ENCODE peak calls at places on chromosomes 5 and 9, in four cellular contexts. One of them, this sample, is unnamed.

GRCh38 chr5:156865427-156865826 is 15.3 kb downstream of the PPP1R2B start:
- DNase-seq in cardiac muscle cell: no peak
- DNase-seq in pancreas: no peak
- DNase-seq in fibroblast of villous mesenchyme: no peak
- DNase-seq in this sample: no peak

GRCh38 chr9:124216474-124217176 is 41.1 kb upstream of the NEK6 start:
- DNase-seq in cardiac muscle cell: no peak
- DNase-seq in pancreas: peak
- DNase-seq in fibroblast of villous mesenchyme: no peak
- DNase-seq in this sample: no peak

GRCh38 chr9:95075700-95076099 is 241.8 kb downstream of the FANCC start:
- DNase-seq in cardiac muscle cell: no peak
- DNase-seq in pancreas: no peak
- DNase-seq in fibroblast of villous mesenchyme: no peak
- DNase-seq in this sample: no peak

GRCh38 chr5:107515521-107515920 is 155.2 kb downstream of the EFNA5 start:
- DNase-seq in cardiac muscle cell: no peak
- DNase-seq in pancreas: no peak
- DNase-seq in fibroblast of villous mesenchyme: no peak
- DNase-seq in this sample: no peak

GRCh38 chr9:12554636-12555035 is 138.5 kb upstream of the TYRP1 start:
- DNase-seq in cardiac muscle cell: peak
- DNase-seq in pancreas: no peak
- DNase-seq in fibroblast of villous mesenchyme: peak
- DNase-seq in this sample: peak

GRCh38 chr9:69258551-69258950 is 66.5 kb upstream of the ENTREP1 start:
- DNase-seq in cardiac muscle cell: no peak
- DNase-seq in pancreas: no peak
- DNase-seq in fibroblast of villous mesenchyme: no peak
- DNase-seq in this sample: no peak

GRCh38 chr5:159732220-159732619 is 184.1 kb upstream of the ADRA1B start:
- DNase-seq in cardiac muscle cell: no peak
- DNase-seq in pancreas: no peak
- DNase-seq in fibroblast of villous mesenchyme: peak
- DNase-seq in this sample: no peak

GRCh38 chr9:34633851-34634550 is 3.6 kb downstream of the SIGMAR1 start:
- DNase-seq in cardiac muscle cell: peak
- DNase-seq in pancreas: peak
- DNase-seq in fibroblast of villous mesenchyme: peak
- DNase-seq in this sample: peak

GRCh38 chr9:114742947-114743346 is 61.0 kb upstream of the TEX48 start:
- DNase-seq in cardiac muscle cell: peak
- DNase-seq in pancreas: no peak
- DNase-seq in fibroblast of villous mesenchyme: peak
- DNase-seq in this sample: peak

GRCh38 chr9:122051401-122052346 is 41.4 kb downstream of the TTLL11 start:
- DNase-seq in cardiac muscle cell: peak
- DNase-seq in pancreas: no peak
- DNase-seq in fibroblast of villous mesenchyme: peak
- DNase-seq in this sample: no peak

GRCh38 chr5:158590936-158591863 is 508.5 kb downstream of the EBF1 start:
- DNase-seq in cardiac muscle cell: peak
- DNase-seq in pancreas: no peak
- DNase-seq in fibroblast of villous mesenchyme: peak
- DNase-seq in this sample: peak

GRCh38 chr9:6938447-6938846 is 180.7 kb downstream of the KDM4C start:
- DNase-seq in cardiac muscle cell: peak
- DNase-seq in pancreas: no peak
- DNase-seq in fibroblast of villous mesenchyme: peak
- DNase-seq in this sample: peak

GRCh38 chr5:180467028-180467427 is 27.2 kb upstream of the CNOT6 start:
- DNase-seq in cardiac muscle cell: peak
- DNase-seq in pancreas: peak
- DNase-seq in fibroblast of villous mesenchyme: peak
- DNase-seq in this sample: peak

GRCh38 chr5:68534131-68534940 is 318.8 kb downstream of the PIK3R1 start:
- DNase-seq in cardiac muscle cell: peak
- DNase-seq in pancreas: no peak
- DNase-seq in fibroblast of villous mesenchyme: no peak
- DNase-seq in this sample: peak

GRCh38 chr5:58044166-58044565 is 415.7 kb downstream of the PLK2 start:
- DNase-seq in cardiac muscle cell: no peak
- DNase-seq in pancreas: no peak
- DNase-seq in fibroblast of villous mesenchyme: no peak
- DNase-seq in this sample: no peak

GRCh38 chr5:63125862-63126261 is 547.2 kb downstream of the LRRC70 start:
- DNase-seq in cardiac muscle cell: peak
- DNase-seq in pancreas: no peak
- DNase-seq in fibroblast of villous mesenchyme: peak
- DNase-seq in this sample: peak

GRCh38 chr5:76809141-76809540 is 9.7 kb upstream of the F2RL1 start:
- DNase-seq in cardiac muscle cell: no peak
- DNase-seq in pancreas: no peak
- DNase-seq in fibroblast of villous mesenchyme: no peak
- DNase-seq in this sample: no peak

GRCh38 chr9:121876658-121877271 is 216.3 kb downstream of the TTLL11 start:
- DNase-seq in cardiac muscle cell: peak
- DNase-seq in pancreas: no peak
- DNase-seq in fibroblast of villous mesenchyme: peak
- DNase-seq in this sample: peak

GRCh38 chr5:159181152-159181551 is 28.2 kb downstream of the RNF145 start:
- DNase-seq in cardiac muscle cell: peak
- DNase-seq in pancreas: no peak
- DNase-seq in fibroblast of villous mesenchyme: peak
- DNase-seq in this sample: no peak

GRCh38 chr5:111394580-111394979 is 117.8 kb downstream of the STARD4 start:
- DNase-seq in cardiac muscle cell: peak
- DNase-seq in pancreas: no peak
- DNase-seq in fibroblast of villous mesenchyme: peak
- DNase-seq in this sample: peak

GRCh38 chr9:112382066-112382465 is 2.2 kb downstream of the HSDL2 start:
- DNase-seq in cardiac muscle cell: no peak
- DNase-seq in pancreas: no peak
- DNase-seq in fibroblast of villous mesenchyme: no peak
- DNase-seq in this sample: no peak

GRCh38 chr9:112387115-112387514 is 7.2 kb downstream of the HSDL2 start:
- DNase-seq in cardiac muscle cell: no peak
- DNase-seq in pancreas: no peak
- DNase-seq in fibroblast of villous mesenchyme: no peak
- DNase-seq in this sample: no peak

GRCh38 chr9:112384219-112384618 is 4.3 kb downstream of the HSDL2 start:
- DNase-seq in cardiac muscle cell: no peak
- DNase-seq in pancreas: no peak
- DNase-seq in fibroblast of villous mesenchyme: no peak
- DNase-seq in this sample: no peak

GRCh38 chr9:112382501-112383364 is 2.8 kb downstream of the HSDL2 start:
- DNase-seq in cardiac muscle cell: peak
- DNase-seq in pancreas: no peak
- DNase-seq in fibroblast of villous mesenchyme: peak
- DNase-seq in this sample: no peak

DNA sequence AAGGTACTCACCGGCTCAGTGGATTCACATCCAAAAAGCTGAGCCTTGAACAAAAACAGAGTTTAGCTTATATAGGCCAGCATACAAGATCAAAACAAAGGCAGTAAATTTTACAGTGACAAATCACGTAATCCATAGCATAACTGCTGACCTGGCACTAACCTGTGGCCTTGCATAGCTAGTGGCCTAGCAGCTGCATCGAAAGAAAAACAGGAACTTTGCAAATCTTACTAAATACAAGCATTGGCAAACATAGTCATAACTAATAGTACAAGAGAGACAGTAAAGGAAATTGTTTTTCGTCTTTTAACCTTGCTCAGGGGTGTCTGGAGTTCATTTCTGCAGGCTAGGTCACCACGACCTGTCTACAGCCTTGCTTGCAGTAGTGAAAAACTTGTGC is 4.8 kb downstream of the HSDL2 start:
- DNase-seq in cardiac muscle cell: no peak
- DNase-seq in pancreas: no peak
- DNase-seq in fibroblast of villous mesenchyme: no peak
- DNase-seq in this sample: no peak
- H3K4me3 ChIP-seq in cardiac muscle cell: no peak
- H3K4me3 ChIP-seq in pancreas: no peak
- H3K4me3 ChIP-seq in fibroblast of villous mesenchyme: no peak
- H3K4me3 ChIP-seq in this sample: no peak

DNA sequence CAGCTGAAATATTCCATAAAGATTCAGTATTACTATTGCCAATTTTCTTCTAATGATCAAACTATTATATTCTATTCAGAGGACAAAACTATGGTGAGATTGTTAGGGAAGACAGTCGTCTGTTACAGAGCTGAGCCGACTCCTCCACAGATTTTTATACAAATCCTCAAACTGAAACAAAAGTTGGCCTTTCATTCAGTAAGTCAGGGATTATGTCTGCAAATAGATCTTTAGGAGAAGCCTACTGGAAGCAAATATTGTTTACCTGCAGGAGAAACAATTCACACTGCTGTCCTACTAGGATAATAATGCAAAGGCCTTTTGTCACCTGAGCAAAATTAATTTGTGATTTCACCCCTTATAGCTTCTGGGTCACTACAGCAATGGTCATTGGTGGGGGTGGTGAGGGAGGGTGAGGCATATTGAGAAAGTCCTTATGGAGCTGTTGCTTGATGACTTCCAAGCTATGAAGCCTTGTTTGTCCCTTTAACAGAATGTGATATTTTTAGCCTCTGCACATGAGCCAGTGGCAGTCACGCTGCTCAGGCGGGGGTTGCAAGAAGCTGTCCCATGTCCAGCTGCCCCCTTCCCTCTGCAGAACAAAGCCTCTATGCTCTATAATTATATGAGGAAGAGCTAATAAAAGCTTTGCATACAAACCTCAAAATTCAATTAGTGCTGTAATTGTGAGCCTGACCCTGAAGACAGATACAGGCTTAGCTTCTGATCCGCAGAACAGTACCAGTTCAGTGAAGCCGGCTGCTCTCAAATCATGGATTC is 200.5 kb upstream of the KLF9 start:
- DNase-seq in cardiac muscle cell: no peak
- DNase-seq in pancreas: no peak
- DNase-seq in fibroblast of villous mesenchyme: no peak
- DNase-seq in this sample: no peak
- H3K4me3 ChIP-seq in cardiac muscle cell: no peak
- H3K4me3 ChIP-seq in pancreas: no peak
- H3K4me3 ChIP-seq in fibroblast of villous mesenchyme: no peak
- H3K4me3 ChIP-seq in this sample: no peak

DNA sequence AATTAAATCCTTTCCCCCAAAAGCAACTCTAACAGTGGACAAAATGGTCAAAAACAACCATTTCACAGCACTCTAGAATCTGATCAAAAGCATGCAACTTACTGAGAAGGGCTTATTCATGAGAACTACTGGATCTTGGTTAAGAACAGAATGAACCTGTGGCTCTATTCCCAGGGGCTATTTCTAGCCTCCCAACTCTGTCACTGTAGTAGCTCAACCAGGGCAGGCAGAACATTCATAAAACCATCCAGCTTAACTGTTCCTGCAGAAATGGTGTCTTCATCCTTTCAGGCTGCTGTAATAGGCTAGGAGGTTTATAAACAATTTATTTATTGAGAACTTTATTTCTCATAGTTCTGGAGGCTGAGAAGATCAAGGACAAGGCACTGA is 238.7 kb upstream of the FBXL7 start:
- DNase-seq in cardiac muscle cell: no peak
- DNase-seq in pancreas: no peak
- DNase-seq in fibroblast of villous mesenchyme: no peak
- DNase-seq in this sample: no peak
- H3K4me3 ChIP-seq in cardiac muscle cell: no peak
- H3K4me3 ChIP-seq in pancreas: no peak
- H3K4me3 ChIP-seq in fibroblast of villous mesenchyme: no peak
- H3K4me3 ChIP-seq in this sample: no peak

DNA sequence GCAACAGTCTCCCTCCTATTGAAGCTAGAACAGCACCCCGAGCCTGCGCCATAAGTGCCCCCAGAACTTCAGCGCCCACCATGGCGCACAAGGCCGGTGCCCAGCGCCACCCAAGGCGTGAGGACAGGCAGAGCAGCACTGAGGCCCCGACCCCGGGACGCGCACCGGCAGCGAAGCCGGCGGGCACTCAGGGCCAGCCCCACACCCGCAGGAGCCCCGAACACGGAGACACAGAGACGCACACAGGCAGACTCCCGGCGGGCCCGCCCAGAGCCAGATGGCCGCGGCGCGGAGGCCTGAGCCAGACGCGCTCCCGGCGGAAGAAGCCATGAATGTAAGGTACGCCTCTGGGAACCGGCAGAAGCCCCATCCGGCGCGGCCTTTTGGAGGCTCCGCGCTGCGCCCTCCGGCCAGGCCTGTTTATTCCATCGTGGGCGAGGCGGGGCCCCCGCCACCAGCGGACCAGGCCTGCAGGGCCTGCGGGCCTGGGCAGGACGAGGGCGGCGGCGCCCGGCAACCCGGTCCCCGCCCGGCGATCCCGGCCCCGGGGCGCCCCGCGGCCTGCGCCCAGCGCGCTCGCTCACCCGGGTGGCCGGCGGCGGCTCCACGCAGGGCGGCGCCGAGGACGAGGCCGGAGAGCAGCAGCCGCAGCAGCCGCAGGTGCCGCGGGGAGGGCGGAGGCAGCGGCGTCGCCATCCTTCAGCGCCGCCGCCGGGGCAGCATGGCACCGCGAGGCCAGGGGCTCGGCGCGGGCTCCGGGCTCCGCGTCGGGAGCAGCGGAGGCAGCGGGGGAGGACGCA is 483 bp downstream of the NPDC1 start:
- DNase-seq in cardiac muscle cell: peak
- DNase-seq in pancreas: no peak
- DNase-seq in fibroblast of villous mesenchyme: peak
- DNase-seq in this sample: peak
- H3K4me3 ChIP-seq in cardiac muscle cell: peak
- H3K4me3 ChIP-seq in pancreas: peak
- H3K4me3 ChIP-seq in fibroblast of villous mesenchyme: peak
- H3K4me3 ChIP-seq in this sample: peak

DNA sequence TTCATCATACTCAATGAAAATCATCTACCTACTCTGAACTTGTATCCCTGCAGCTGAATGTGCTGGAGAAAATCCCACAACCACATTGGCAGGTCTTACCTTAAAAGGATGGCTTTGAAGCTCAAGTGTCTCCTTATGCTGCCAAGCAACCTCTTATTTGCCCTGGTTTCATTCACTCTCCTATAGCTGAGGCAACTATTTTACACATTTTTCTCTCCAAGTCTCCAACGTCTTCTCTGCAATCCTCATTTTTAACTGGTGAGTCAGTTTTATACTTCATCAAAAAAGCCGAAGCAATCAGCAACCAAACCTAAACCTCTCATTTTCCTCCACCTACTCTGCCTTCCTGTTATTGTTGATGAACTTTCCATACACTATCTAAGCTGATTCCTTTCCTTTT is 49.8 kb downstream of the POU4F3 start:
- DNase-seq in cardiac muscle cell: peak
- DNase-seq in pancreas: no peak
- DNase-seq in fibroblast of villous mesenchyme: no peak
- DNase-seq in this sample: peak
- H3K4me3 ChIP-seq in cardiac muscle cell: no peak
- H3K4me3 ChIP-seq in pancreas: no peak
- H3K4me3 ChIP-seq in fibroblast of villous mesenchyme: no peak
- H3K4me3 ChIP-seq in this sample: no peak

DNA sequence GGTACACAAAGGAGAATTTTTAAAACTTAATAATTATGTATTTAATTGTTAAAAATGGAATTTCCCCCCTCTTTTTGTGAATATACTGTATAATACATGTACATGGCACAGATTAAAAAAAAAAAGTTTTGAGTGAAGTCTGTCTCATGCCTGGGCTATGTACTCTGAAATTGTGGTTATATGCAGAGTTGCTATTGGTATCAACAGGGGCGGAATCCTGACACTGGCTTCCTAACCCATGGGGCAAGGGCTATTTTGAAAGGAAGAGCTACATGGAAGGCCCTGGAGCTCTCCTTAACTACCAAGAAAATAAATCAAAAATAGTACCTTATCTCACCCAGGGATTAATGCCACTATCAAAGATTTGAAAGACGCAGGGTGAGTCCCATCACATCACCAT is 865 bp upstream of the FAM193B start:
- DNase-seq in cardiac muscle cell: no peak
- DNase-seq in pancreas: no peak
- DNase-seq in fibroblast of villous mesenchyme: no peak
- DNase-seq in this sample: no peak
- H3K4me3 ChIP-seq in cardiac muscle cell: no peak
- H3K4me3 ChIP-seq in pancreas: peak
- H3K4me3 ChIP-seq in fibroblast of villous mesenchyme: peak
- H3K4me3 ChIP-seq in this sample: no peak

This sample was measured in fibroblast of pulmonary artery.